ENCODE peak calls at places on chromosome 6, in four cellular contexts. I is H9, Y is IMR-90, B is H1. P is an unnamed sample.

GRCh38 chr6:137637161-137637560 is 143.0 kb upstream of the OLIG3 start:
- DNase-seq in I (no peak), Y (peak; percentile 91), B (no peak), P (peak; percentile 68)

GRCh38 chr6:155026366-155027045 is 31.4 kb downstream of the TIAM2 start:
- DNase-seq in I (no peak), Y (peak; percentile 76), B (no peak), P (peak; percentile 65)

GRCh38 chr6:21220271-21220987 is 373.1 kb upstream of the SOX4 start:
- DNase-seq in I (no peak), Y (no peak), B (no peak), P (peak; percentile 55)

GRCh38 chr6:139708342-139709199 is 334.1 kb upstream of the CITED2 start:
- DNase-seq in I (no peak), Y (peak; percentile 86), B (no peak), P (peak; percentile 29)

GRCh38 chr6:44675449-44675848 is 287.9 kb downstream of the CDC5L start:
- DNase-seq in I (no peak), Y (no peak), B (no peak), P (no peak)

GRCh38 chr6:32840604-32841246 is 2.2 kb upstream of the TAP2 start:
- DNase-seq in I (no peak), Y (no peak), B (no peak), P (no peak)

GRCh38 chr6:108735991-108736345 is 112.3 kb upstream of the ARMC2 start:
- DNase-seq in I (peak; percentile 75), Y (no peak), B (no peak), P (peak; percentile 71)

GRCh38 chr6:17928514-17929430 is 58.7 kb downstream of the KIF13A start:
- DNase-seq in I (no peak), Y (peak; percentile 76), B (no peak), P (no peak)

GRCh38 chr6:154763650-154764049 is 30.4 kb downstream of the SCAF8 start:
- DNase-seq in I (no peak), Y (peak; percentile 14), B (no peak), P (no peak)

GRCh38 chr6:33633462-33634158 is 12.5 kb downstream of the ITPR3 start:
- DNase-seq in I (peak; percentile 65), Y (peak; percentile 27), B (peak; percentile 80), P (peak; percentile 68)

GRCh38 chr6:43014434-43014909 is 423 bp downstream of the KLHDC3 start:
- DNase-seq in I (no peak), Y (peak; percentile 45), B (no peak), P (no peak)

GRCh38 chr6:12294851-12295536 is 4.8 kb downstream of the EDN1 start:
- DNase-seq in I (no peak), Y (no peak), B (no peak), P (no peak)

GRCh38 chr6:44966449-44967091 is 361.6 kb upstream of the RUNX2 start:
- DNase-seq in I (no peak), Y (peak; percentile 81), B (no peak), P (no peak)

GRCh38 chr6:80280258-80281010 is 174.0 kb downstream of the BCKDHB start:
- DNase-seq in I (no peak), Y (peak; percentile 49), B (no peak), P (no peak)

GRCh38 chr6:1364791-1365190 is 24.6 kb upstream of the FOXF2 start:
- DNase-seq in I (no peak), Y (no peak), B (no peak), P (no peak)

GRCh38 chr6:16430661-16431089 is 192.3 kb downstream of the GMPR start:
- DNase-seq in I (no peak), Y (peak; percentile 62), B (no peak), P (no peak)

GRCh38 chr6:25993038-25993684 is 30.6 kb downstream of the TRIM38 start:
- DNase-seq in I (no peak), Y (no peak), B (no peak), P (no peak)
- H3K9ac ChIP-seq in I (peak overlapping the region; percentile 9), Y (peak overlapping the region; percentile 85), B (no peak overlapping the region), P (peak overlapping the region; percentile 79)

DNA sequence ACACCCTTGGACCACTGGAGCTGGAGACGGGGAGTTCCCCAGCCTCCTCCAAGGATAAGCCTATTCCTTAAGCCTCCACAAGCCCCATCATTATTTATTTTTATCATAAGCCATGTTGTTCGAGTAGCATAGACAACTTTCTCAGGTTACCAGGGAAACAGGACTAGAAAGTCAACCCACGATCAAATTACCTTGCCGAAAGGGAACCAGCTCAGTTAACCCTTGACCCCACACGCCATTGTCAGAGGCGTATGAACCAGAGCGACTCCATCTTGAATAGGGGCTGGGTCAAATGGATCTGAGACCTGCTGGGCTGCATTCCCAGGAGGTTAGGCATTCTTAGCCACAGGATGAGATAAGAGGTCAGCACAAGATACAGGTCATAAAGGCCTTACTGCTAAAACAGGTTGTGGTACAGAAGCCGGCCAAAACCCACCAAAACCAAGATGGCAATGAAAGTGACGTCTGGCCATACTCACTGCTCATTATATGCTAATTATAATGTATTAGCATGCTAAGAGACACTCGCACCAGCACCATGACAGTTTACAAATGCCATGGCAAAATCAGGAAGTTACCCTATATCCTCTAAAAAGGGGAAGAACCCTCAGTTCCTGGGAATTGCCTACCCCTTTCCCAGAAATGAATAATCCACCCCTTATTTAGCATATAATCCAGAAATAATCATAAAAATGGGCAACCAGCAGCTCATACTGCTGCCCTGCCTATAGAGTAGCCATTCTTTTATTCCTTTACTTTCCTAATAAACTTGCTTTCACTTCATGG is 22.4 kb downstream of the SYNJ2 start:
- DNase-seq in I (no peak), Y (no peak), B (no peak), P (peak; percentile 65)
- H4K8ac ChIP-seq in I (no peak overlapping the region), Y (no peak overlapping the region), B (no peak overlapping the region), P (no peak overlapping the region)

GRCh38 chr6:159302196-159302595 is 133.0 kb downstream of the FNDC1 start:
- DNase-seq in I (no peak), Y (no peak), B (no peak), P (no peak)
- H4K5ac ChIP-seq in I (no peak overlapping the region), Y (no peak overlapping the region), B (no peak overlapping the region), P (no peak overlapping the region)

GRCh38 chr6:105178636-105179035 is 1.2 kb downstream of the POPDC3 start:
- DNase-seq in I (no peak), Y (no peak), B (no peak), P (no peak)

GRCh38 chr6:105178110-105178509 is 1.7 kb downstream of the POPDC3 start:
- DNase-seq in I (no peak), Y (peak; percentile 95), B (no peak), P (no peak)

GRCh38 chr6:105174512-105174911 is 5.3 kb downstream of the POPDC3 start:
- DNase-seq in I (no peak), Y (peak; percentile 90), B (no peak), P (no peak)

GRCh38 chr6:105179244-105180065 is at the start of gene POPDC3:
- DNase-seq in I (peak; percentile 70), Y (peak; percentile 53), B (peak; percentile 79), P (peak; percentile 69)

DNA sequence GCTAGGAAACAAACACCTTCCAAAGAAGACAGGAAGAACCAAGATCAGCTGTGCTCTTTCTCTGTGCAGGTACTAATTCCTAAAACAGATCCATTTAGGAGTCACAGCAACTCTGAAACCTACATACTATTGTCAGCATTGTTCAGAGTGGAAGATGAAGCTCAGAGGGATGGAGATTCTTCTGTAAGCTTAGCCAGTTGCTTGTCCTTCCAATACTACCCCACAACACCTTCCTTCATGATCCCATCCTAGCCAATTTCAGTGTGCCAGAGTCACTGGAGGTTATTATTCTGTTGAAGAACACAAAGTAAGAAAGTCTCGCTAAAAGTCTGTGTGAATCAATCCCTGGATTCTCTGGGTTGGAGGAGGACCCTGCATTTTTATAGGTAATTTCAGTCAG is 2.3 kb downstream of the POPDC3 start:
- DNase-seq in I (no peak), Y (no peak), B (no peak), P (no peak)
- H3K9ac ChIP-seq in I (no peak overlapping the region), Y (no peak overlapping the region), B (no peak overlapping the region), P (no peak overlapping the region)

GRCh38 chr6:110873981-110874879 is at the start of gene AMD1:
- DNase-seq in I (peak; percentile 96), Y (peak; percentile 98), B (peak; percentile 93), P (peak; percentile 98)
- H4K8ac ChIP-seq in I (no peak within 1 kb of the TSS), Y (peak within 1 kb of the TSS; percentile 61), B (peak within 1 kb of the TSS; percentile 97), P (no peak within 1 kb of the TSS)

P was measured in mesendoderm.